ENCODE peak calls at places on chromosomes 5 and 9, in six cellular contexts. H, F, S, Q, N and E are unnamed samples.
A peak's percentile ranks its signal among the peaks of the same experiment; 100 is the strongest.

GRCh38 chr9:129464972-129465833 is 155.7 kb downstream of the C9orf50 start:
- DNase-seq in H (no peak), F (no peak), S (no peak), Q (peak; percentile 29), N (no peak), E (no peak)

GRCh38 chr5:173954671-173955605 is 34.0 kb upstream of the C5orf47 start:
- DNase-seq in H (no peak), F (no peak), S (no peak), Q (no peak), N (no peak), E (no peak)

GRCh38 chr9:118929317-118929716 is 439.9 kb downstream of the BRINP1 start:
- DNase-seq in H (no peak), F (no peak), S (no peak), Q (no peak), N (no peak), E (no peak)

GRCh38 chr5:139670369-139671095 is 22.4 kb downstream of the CXXC5 start:
- DNase-seq in H (peak; percentile 75), F (no peak), S (no peak), Q (no peak), N (no peak), E (peak; percentile 74)

GRCh38 chr5:93596676-93597441 is 13.8 kb downstream of the NR2F1 start:
- DNase-seq in H (no peak), F (peak; percentile 57), S (peak; percentile 43), Q (no peak), N (no peak), E (no peak)

GRCh38 chr9:92312887-92313623 is 12.1 kb downstream of the NOL8 start:
- DNase-seq in H (no peak), F (no peak), S (no peak), Q (no peak), N (no peak), E (no peak)

GRCh38 chr5:172527559-172527958 is 73.2 kb upstream of the SH3PXD2B start:
- DNase-seq in H (no peak), F (no peak), S (no peak), Q (no peak), N (no peak), E (peak; percentile 3)

GRCh38 chr5:133108481-133108921 is 56.7 kb downstream of the HSPA4 start:
- DNase-seq in H (peak; percentile 22), F (no peak), S (no peak), Q (no peak), N (no peak), E (no peak)

GRCh38 chr9:129281506-129282145 is 103.6 kb upstream of the IER5L start:
- DNase-seq in H (no peak), F (no peak), S (no peak), Q (peak; percentile 13), N (peak; percentile 51), E (no peak)

GRCh38 chr5:141343242-141343952 is at the start of gene PCDHGA3:
- DNase-seq in H (no peak), F (no peak), S (no peak), Q (no peak), N (no peak), E (no peak)

GRCh38 chr9:105293408-105293807 is 49.0 kb downstream of the SLC44A1 start:
- DNase-seq in H (no peak), F (no peak), S (no peak), Q (no peak), N (no peak), E (no peak)

GRCh38 chr5:131634666-131634995 is 398 bp downstream of the RAPGEF6 start:
- DNase-seq in H (peak; percentile 26), F (peak; percentile 68), S (peak; percentile 54), Q (peak; percentile 61), N (no peak), E (peak; percentile 21)
- TF ChIP-seq CTCF in H (no peak), F (no peak), S (no peak), Q (no peak), N (no peak), E (no peak)

GRCh38 chr9:109953813-109954489 is 174.0 kb downstream of the PALM2AKAP2 start:
- DNase-seq in H (no peak), F (no peak), S (no peak), Q (no peak), N (no peak), E (no peak)
- TF ChIP-seq CTCF in H (no peak), F (no peak), S (no peak), Q (no peak), N (no peak), E (no peak)

DNA sequence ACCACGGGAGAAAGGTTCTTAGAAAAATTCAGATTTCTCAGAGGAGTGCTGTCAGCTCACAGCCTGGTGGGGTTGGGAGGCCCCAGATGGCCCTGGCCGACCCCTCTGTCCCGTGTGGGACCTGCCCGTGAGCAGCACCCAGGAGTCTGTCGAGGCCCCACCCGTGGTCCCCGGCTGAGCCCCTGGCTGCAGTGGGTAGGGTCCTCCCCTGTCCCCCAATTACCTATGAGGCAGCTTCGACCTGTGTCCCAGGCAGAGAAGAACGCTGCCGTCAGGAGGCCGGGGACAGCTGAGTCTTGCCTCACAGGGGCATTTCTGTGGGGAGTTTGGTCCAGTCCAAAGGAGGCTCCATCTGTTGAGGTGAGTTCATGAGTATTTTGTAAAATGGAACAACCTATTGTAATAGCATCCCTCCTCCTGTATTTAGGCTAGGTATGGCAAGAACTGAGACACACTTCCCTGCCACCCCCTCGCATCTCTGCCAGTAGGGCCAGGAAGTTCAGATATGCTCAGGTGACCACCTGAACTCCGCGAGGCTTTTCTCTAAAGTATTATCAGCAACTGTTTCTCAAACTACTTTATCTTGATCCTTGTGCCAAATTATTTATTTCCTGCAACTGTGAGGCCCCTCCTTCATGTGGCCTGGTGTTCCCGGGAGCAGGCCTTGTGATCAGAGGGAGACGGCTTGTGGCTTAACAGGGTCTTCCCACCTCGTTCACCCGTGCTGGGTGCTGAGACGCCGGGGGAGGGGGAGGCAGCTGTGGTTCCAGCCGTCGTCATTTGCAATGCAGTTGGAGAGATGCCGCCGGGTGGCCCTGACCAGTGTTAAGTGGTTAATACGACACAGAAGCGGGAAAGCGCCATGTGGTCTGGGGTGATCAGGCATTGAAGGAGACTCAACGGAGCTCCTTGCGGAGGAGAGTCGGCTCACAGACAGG is 1.7 kb downstream of the AHRR start:
- DNase-seq in H (no peak), F (no peak), S (no peak), Q (no peak), N (peak; percentile 58), E (peak; percentile 17)
- TF ChIP-seq CTCF in H (no peak), F (no peak), S (no peak), Q (no peak), N (no peak), E (no peak)

DNA sequence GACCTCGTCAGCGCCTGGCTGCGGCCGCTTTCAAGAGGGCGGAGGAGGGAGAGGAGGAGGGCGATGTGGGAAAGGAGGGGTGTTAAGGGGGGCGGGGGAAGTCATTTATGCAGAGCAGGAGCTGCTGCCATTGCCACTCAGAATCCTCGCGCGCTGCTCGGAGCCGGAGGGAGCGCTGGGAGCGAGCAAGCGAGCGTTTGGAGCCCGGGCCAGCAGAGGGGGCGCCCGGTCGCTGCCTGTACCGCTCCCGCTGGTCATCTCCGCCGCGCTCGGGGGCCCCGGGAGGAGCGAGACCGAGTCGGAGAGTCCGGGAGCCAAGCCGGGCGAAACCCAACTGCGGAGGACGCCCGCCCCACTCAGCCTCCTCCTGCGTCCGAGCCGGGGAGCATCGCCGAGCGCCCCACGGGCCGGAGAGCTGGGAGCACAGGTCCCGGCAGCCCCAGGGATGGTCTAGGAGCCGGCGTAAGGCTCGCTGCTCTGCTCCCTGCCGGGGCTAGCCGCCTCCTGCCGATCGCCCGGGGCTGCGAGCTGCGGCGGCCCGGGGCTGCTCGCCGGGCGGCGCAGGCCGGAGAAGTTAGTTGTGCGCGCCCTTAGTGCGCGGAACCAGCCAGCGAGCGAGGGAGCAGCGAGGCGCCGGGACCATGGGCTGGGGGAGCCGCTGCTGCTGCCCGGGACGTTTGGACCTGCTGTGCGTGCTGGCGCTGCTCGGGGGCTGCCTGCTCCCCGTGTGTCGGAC is at the start of gene PCSK5:
- DNase-seq in H (peak; percentile 35), F (peak; percentile 90), S (peak; percentile 75), Q (peak; percentile 94), N (peak; percentile 92), E (peak; percentile 55)
- TF ChIP-seq CTCF in H (no peak), F (peak; percentile 24), S (peak; percentile 24), Q (peak; percentile 10), N (no peak), E (no peak)

GRCh38 chr5:36795366-36795765 is 81.2 kb upstream of the NIPBL start:
- DNase-seq in H (no peak), F (no peak), S (no peak), Q (no peak), N (no peak), E (no peak)

GRCh38 chr5:36796171-36796570 is 80.4 kb upstream of the NIPBL start:
- DNase-seq in H (no peak), F (no peak), S (no peak), Q (no peak), N (no peak), E (no peak)

GRCh38 chr5:36788365-36788764 is 88.2 kb upstream of the NIPBL start:
- DNase-seq in H (no peak), F (no peak), S (no peak), Q (no peak), N (no peak), E (no peak)

GRCh38 chr5:36790847-36791246 is 85.7 kb upstream of the NIPBL start:
- DNase-seq in H (no peak), F (no peak), S (no peak), Q (no peak), N (no peak), E (no peak)

GRCh38 chr5:36792560-36793180 is 83.9 kb upstream of the NIPBL start:
- DNase-seq in H (no peak), F (no peak), S (no peak), Q (no peak), N (no peak), E (no peak)
- TF ChIP-seq CTCF in H (no peak), F (no peak), S (no peak), Q (no peak), N (no peak), E (no peak)